ENCODE peak calls at places on chromosomes 1 and 21, in five cellular contexts. E is neural crest cell; H is activated T-helper 1 cell treated with anti-CD3 and anti-CD28 coated beads, Interleukin-12 subunit alpha, Interleukin-12 subunit beta, Interleukin-2, Interleukin-4 antibody, amounts not matched to agents 30 ng/mL and 10 ng/mL and 1 ng/mL, durations not matched to agents 14 hours and 24 hours and 36 hours; V is activated CD4-positive, CD25-positive, alpha-beta regulatory T cell treated with anti-CD3 and anti-CD28 coated beads, Interleukin-2, amount 50 U/mL, for 16 hours; Y is NCI-H2081. C is an unnamed sample.

GRCh38 chr1:227470688-227471087 is 92.7 kb upstream of the ZNF678 start:
- DNase-seq in H (no peak), Y (no peak), E (no peak), V (no peak), C (no peak)

GRCh38 chr1:24155011-24155782 is 12.3 kb upstream of the IL22RA1 start:
- DNase-seq in V (no peak), Y (peak; percentile 22), E (no peak), H (no peak), C (no peak)

GRCh38 chr1:38071530-38072266 is 25.1 kb upstream of the POU3F1 start:
- DNase-seq in Y (peak; percentile 9), H (no peak), V (no peak), E (no peak), C (no peak)

GRCh38 chr1:147611587-147611986 is 58.7 kb downstream of the ACP6 start:
- DNase-seq in E (no peak), V (no peak), H (no peak), Y (no peak), C (no peak)

GRCh38 chr1:108085628-108086027 is 114.5 kb downstream of the SLC25A24 start:
- DNase-seq in V (no peak), Y (no peak), E (no peak), H (no peak), C (no peak)

GRCh38 chr1:160085686-160086089 is 4.3 kb downstream of the KCNJ9 start:
- DNase-seq in V (peak; percentile 51), E (peak; percentile 84), H (peak; percentile 56), Y (peak; percentile 77), C (peak; percentile 77)

GRCh38 chr1:35449334-35450008 is 107.7 kb downstream of the KIAA0319L start:
- DNase-seq in E (no peak), H (no peak), Y (no peak), V (no peak), C (no peak)

GRCh38 chr1:234745844-234746797 is 136.1 kb upstream of the IRF2BP2 start:
- DNase-seq in H (no peak), V (no peak), E (no peak), Y (peak; percentile 40), C (no peak)

GRCh38 chr1:198491028-198491427 is 49.5 kb downstream of the ATP6V1G3 start:
- DNase-seq in E (no peak), V (no peak), Y (no peak), H (no peak), C (no peak)

GRCh38 chr21:35159881-35160280 is 110.8 kb upstream of the RUNX1 start:
- DNase-seq in E (no peak), V (no peak), H (no peak), Y (no peak), C (no peak)